ENCODE peak calls at places on chromosomes 5 and 9, in eight cellular contexts. F is sigmoid colon, Y is stomach, H is tibial nerve, Q is transverse colon, W is A549, B is upper lobe of left lung, E is H1. R is an unnamed sample. For H3K4me1, the result is how much of the 10 kb centered on the place peaks cover.

GRCh38 chr9:87657190-87657589 is 68.7 kb upstream of the CTSL start:
- DNase-seq in F (no peak), Y (no peak), H (no peak), Q (no peak), W (no peak), B (peak), E (no peak), R (no peak)

GRCh38 chr5:149399775-149400174 is 20.7 kb upstream of the IL17B start:
- DNase-seq in F (peak), Y (no peak), H (no peak), Q (no peak), W (no peak), B (no peak), E (no peak), R (no peak)

GRCh38 chr5:58710871-58711270 is 128.0 kb downstream of the RAB3C start:
- DNase-seq in F (no peak), Y (no peak), H (no peak), Q (no peak), W (no peak), B (no peak), E (no peak), R (no peak)

GRCh38 chr5:135139397-135140134 is 105.5 kb upstream of the PITX1 start:
- DNase-seq in F (peak), Y (no peak), H (no peak), Q (peak), W (peak), B (peak), E (no peak), R (no peak)

GRCh38 chr9:27497883-27498553 is 26.1 kb upstream of the IFNK start:
- DNase-seq in F (no peak), Y (no peak), H (no peak), Q (no peak), W (no peak), B (no peak), E (no peak), R (no peak)

GRCh38 chr9:27003406-27004147 is 1.9 kb downstream of the LRRC19 start:
- DNase-seq in F (no peak), Y (no peak), H (no peak), Q (no peak), W (no peak), B (no peak), E (no peak), R (no peak)

GRCh38 chr5:2577637-2578036 is 173.8 kb downstream of the IRX2 start:
- DNase-seq in F (no peak), Y (no peak), H (no peak), Q (no peak), W (no peak), B (no peak), E (no peak), R (no peak)

GRCh38 chr9:97768731-97769130 is 71.6 kb upstream of the XPA start:
- DNase-seq in F (no peak), Y (no peak), H (no peak), Q (no peak), W (no peak), B (no peak), E (no peak), R (no peak)

GRCh38 chr9:37229882-37230482 is 109.6 kb downstream of the ZCCHC7 start:
- DNase-seq in F (no peak), Y (no peak), H (no peak), Q (no peak), W (peak), B (no peak), E (no peak), R (no peak)

GRCh38 chr5:132265336-132266030 is 8.0 kb downstream of the PDLIM4 start:
- DNase-seq in F (peak), Y (no peak), H (no peak), Q (peak), W (peak), B (no peak), E (no peak), R (peak)

GRCh38 chr9:97237311-97237786 is 70.1 kb upstream of the CCDC180 start:
- DNase-seq in F (no peak), Y (no peak), H (no peak), Q (no peak), W (no peak), B (no peak), E (peak), R (no peak)

GRCh38 chr5:14417232-14417730 is 164.3 kb upstream of the OTULINL start:
- DNase-seq in F (no peak), Y (no peak), H (no peak), Q (no peak), W (no peak), B (no peak), E (no peak), R (no peak)

GRCh38 chr9:93108301-93109041 is 12.5 kb downstream of the CARD19 start:
- DNase-seq in F (peak), Y (no peak), H (peak), Q (no peak), W (no peak), B (peak), E (no peak), R (peak)

GRCh38 chr9:135980926-135981630 is 19.9 kb upstream of the UBAC1 start:
- DNase-seq in F (no peak), Y (no peak), H (peak), Q (no peak), W (no peak), B (no peak), E (no peak), R (no peak)

GRCh38 chr9:21812415-21812814 is 10.0 kb downstream of the MTAP start:
- DNase-seq in F (no peak), Y (no peak), H (no peak), Q (no peak), W (no peak), B (no peak), E (no peak), R (no peak)

GRCh38 chr9:131915181-131915580 is 164.5 kb downstream of the MED27 start:
- DNase-seq in F (no peak), Y (no peak), H (no peak), Q (no peak), W (no peak), B (no peak), E (no peak), R (no peak)

GRCh38 chr9:14423816-14424261 is 109.9 kb upstream of the NFIB start:
- DNase-seq in F (no peak), Y (no peak), H (no peak), Q (no peak), W (no peak), B (no peak), E (no peak), R (no peak)

GRCh38 chr5:179729727-179730126 is 2.9 kb upstream of the MAML1 start:
- DNase-seq in F (no peak), Y (no peak), H (no peak), Q (no peak), W (no peak), B (no peak), E (no peak), R (no peak)

GRCh38 chr9:77954018-77954417 is 77.6 kb downstream of the GNAQ start:
- DNase-seq in F (no peak), Y (no peak), H (no peak), Q (no peak), W (no peak), B (no peak), E (no peak), R (no peak)

GRCh38 chr9:131739988-131740648 is at the start of gene RAPGEF1:
- DNase-seq in F (peak), Y (peak), H (no peak), Q (peak), W (no peak), B (peak), E (peak), R (peak)

GRCh38 chr9:16540996-16541668 is 329.3 kb downstream of the BNC2 start:
- DNase-seq in F (no peak), Y (no peak), H (no peak), Q (no peak), W (no peak), B (no peak), E (no peak), R (no peak)

GRCh38 chr5:157046041-157046440 is 12.9 kb downstream of the HAVCR1 start:
- DNase-seq in F (no peak), Y (peak), H (no peak), Q (peak), W (peak), B (no peak), E (no peak), R (no peak)

GRCh38 chr9:98333703-98334582 is 78.5 kb upstream of the TBC1D2 start:
- DNase-seq in F (no peak), Y (no peak), H (no peak), Q (no peak), W (no peak), B (no peak), E (no peak), R (no peak)

GRCh38 chr5:133763744-133764143 is 151.4 kb upstream of the FSTL4 start:
- DNase-seq in F (no peak), Y (no peak), H (no peak), Q (no peak), W (no peak), B (no peak), E (no peak), R (no peak)
- H3K4me1 ChIP-seq in F (under half), Y (under half), H (under half), Q (under half), W (under half), B (under half), E (under half), R (under half)

DNA sequence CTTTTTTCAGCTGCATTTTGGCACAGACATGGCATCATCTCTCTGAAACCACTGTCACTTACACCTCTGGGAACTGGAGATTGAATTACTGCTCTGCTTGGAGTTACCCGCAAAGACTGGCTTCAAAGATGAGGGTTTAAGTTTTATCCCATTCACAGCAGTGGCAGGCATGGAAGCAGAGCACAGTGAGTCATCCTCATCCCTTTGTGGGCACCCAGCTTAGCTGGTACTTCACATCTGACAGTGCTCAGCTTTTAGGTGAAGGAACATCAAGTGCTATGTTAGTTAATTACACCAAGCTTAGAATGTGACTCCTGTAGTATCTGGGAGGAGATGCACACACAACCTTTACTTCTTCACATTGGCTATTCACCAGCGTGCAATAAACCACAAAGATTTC is 24.8 kb upstream of the ALDH1A1 start:
- DNase-seq in F (no peak), Y (no peak), H (no peak), Q (no peak), W (no peak), B (no peak), E (no peak), R (no peak)
- TF ChIP-seq EP300 in F (no peak), Y (no peak), H (no peak), Q (no peak), W (no peak), B (no peak), E (no peak), R (no peak)

GRCh38 chr5:103260951-103261350 is 2.4 kb downstream of the MACIR start:
- DNase-seq in F (no peak), Y (no peak), H (no peak), Q (no peak), W (no peak), B (no peak), E (no peak), R (no peak)
- H3K4me3 ChIP-seq in F (no peak), Y (no peak), H (peak), Q (peak), W (peak), B (no peak), E (peak), R (no peak)

DNA sequence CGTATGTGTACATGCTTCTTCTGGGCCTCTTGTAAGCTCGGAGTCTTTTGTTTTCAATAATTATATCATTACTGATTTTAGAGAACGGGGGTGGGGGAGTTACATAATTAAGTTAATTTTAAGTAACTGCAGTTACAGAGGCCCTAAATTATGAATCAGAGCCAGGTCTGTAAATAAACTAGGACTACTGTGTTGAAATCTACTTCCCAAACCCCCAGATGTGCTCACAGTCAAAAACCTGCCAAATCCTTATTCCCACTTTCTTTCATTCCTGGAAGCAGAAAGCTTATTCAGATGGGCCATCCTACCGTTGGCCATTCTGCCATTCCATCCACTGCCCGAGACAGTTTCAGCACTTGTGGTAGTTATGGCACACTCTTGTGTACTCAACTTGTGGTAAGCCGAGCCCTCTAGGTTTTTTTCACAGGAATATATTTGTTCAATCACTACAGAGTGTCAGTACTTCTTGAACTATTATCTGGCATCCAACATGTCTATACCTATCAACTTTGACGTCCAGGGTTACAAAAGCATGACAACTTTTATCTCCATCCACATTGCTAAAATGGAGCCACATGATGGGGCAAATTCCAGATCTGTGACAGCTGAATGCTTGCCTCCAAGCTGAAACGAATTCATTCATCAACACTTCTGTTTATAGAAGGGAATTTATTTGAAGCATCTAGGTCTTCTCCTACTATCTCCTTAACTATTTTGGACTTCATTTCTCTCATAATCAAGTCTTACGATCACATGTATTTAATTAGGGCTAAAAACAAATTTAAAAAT is 37.8 kb downstream of the GLRX start:
- DNase-seq in F (no peak), Y (no peak), H (no peak), Q (no peak), W (no peak), B (no peak), E (no peak), R (no peak)
- H3K4me1 ChIP-seq in F (under half), Y (under half), H (under half), Q (under half), W (under half), B (under half), E (under half), R (under half)

DNA sequence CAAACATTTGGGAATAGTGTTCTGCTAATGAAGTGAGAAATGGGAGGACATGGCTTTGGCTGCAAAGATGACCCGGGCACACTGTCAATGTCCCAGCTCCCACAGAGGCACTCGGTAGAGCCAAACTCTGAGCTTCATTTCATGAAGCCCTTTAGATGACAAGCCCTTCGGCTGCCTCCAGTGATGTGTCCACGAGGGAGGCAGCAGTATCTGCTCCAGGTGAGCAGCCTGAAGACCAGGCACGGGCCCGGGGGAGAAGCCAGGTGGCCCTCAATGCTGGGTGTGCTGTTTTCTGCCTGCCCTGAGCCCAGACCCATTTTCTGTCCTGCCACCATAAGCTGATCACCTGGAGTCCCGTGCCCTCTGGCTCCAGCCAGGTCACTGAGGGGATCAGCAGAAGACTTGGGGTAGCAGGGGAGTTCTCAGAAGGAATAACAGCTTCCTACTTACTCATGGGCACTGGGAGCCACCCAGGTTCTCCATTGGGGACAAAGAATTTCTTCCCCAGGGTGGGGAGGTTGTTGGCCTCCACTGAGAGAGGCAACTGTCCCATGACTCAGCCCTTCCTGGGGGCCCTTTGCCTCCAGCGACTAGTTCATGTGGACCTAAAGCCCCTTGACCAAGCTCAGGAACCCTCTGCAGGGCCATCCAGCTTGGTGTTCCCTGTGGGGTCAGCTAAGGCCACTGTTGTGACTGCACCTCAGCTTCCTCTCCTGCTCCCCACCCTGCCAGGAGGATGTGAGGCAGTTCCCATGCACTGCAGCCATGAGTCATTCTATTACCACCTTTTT is 175.2 kb downstream of the AUH start:
- DNase-seq in F (no peak), Y (peak), H (no peak), Q (no peak), W (no peak), B (no peak), E (peak), R (no peak)
- TF ChIP-seq EP300 in F (no peak), Y (no peak), H (no peak), Q (no peak), W (no peak), B (no peak), E (no peak), R (no peak)

DNA sequence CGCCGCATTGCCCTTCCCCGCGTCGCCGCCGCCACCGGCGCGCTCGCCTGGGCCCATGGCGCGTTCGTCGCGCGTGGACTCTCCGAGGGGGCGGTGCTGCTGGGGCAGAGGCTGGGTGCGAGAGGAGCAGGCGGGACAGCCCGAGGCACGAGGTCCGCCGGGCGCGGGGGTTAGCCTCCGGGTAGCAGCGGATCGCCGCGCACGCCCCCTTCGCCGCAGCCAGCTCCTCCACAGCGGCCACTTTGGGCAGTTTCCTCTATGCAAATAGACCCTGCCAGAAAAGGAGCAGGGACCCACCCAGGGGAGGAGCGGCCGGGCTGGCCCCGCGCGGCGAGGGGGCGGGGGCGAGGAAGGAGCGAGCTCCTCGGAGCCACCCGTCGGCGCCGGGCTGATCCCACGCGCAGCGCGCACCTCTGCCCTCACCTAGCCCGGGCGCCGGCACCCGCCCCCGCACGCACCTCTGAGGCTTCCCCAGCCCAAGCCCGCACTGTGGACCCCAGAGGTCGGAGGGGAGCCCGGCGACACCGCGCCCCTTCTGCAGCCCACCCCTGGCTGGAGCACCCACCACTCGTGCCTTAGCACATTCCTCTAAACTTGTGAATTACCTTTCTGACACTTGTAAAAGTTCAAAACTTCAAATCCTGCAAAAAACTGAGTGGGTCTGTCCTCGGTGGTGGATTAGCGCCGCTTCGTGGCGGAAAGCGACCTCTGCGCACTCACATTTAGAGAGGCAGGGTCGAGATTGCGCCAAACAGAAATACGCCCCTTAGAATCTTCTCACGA is at the start of gene COL23A1:
- DNase-seq in F (peak), Y (peak), H (no peak), Q (peak), W (no peak), B (peak), E (peak), R (peak)
- H3K4me3 ChIP-seq in F (peak), Y (peak), H (peak), Q (peak), W (peak), B (peak), E (peak), R (peak)

GRCh38 chr9:83188272-83188671 is 125.3 kb upstream of the RASEF start:
- DNase-seq in F (no peak), Y (no peak), H (no peak), Q (no peak), W (no peak), B (no peak), E (no peak), R (no peak)
- H3K4me1 ChIP-seq in F (under half), Y (under half), H (under half), Q (under half), W (under half), B (under half), E (under half), R (under half)

DNA sequence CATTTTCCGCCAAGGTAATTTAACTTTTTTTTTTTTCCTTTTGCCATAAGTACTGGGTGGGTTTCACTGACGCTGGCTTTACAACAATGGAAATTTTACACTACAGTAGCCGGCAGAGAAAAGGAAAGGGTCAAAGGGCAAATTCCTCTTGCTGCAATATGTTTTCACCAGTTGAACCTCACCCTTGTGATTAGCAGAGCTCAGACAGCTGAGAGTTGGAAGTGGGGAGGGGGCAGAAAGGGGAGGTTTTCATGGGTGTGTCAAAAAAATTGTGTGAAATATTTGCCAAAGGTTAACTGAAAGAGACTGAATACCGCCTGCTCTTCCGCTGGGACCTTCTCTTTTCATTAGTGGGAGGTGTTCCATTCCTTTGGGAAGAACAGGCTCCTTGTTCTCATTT is 296.9 kb downstream of the ADAMTS6 start:
- DNase-seq in F (no peak), Y (no peak), H (no peak), Q (no peak), W (no peak), B (no peak), E (no peak), R (no peak)
- TF ChIP-seq EP300 in F (no peak), Y (no peak), H (no peak), Q (no peak), W (no peak), B (no peak), E (no peak), R (no peak)

DNA sequence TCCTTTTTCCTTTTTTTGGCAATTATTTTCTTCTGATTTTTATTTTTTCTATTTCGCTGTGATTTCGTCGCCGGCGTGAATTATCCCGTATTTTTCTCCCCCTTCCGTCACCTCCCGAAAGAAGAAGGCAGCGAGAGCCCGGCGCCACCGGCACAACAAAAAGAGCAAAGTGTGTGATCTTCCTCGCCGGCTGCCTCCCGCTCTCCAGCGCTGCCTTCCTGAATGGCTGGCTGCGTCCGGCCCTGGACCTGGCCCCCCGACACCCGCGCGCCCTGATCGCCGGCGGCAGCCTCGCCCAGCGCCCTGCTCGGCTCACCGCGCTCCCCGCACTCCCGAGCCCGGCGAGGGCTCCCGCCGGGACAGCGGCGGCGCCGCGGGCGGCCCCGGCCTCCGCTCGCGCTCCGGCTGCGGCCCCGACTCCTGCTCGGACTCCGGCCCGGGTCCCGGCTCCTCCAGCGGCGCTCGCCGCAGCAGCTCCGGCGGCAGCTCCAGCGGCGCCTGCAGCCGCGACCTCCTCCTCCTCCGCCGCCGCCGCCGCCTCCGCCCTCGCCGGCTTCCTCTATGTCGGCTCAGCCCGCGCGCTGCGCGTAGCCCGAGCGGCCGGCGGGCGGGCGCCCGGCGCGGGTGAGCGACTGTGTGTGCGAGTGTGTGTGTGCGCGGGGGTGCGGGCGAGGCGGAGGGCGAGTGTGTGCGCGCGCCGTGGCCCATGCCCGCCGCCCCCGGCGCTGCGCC is 943 bp downstream of the NR2F1 start:
- DNase-seq in F (peak), Y (no peak), H (no peak), Q (no peak), W (no peak), B (no peak), E (no peak), R (peak)
- H3K4me3 ChIP-seq in F (peak), Y (peak), H (peak), Q (peak), W (peak), B (peak), E (peak), R (peak)